ENCODE peak calls at places on chromosomes 7 and 10, in four cellular contexts. One of them, this sample, is unnamed.

GRCh38 chr7:102834999-102835398 is 77.8 kb upstream of the LRRC17 start:
- DNase-seq in tibial nerve: no peak
- DNase-seq in heart right ventricle: no peak
- DNase-seq in pancreas: no peak
- DNase-seq in this sample: peak; percentile 66

GRCh38 chr10:116073025-116073424 is 200.0 kb downstream of the GFRA1 start:
- DNase-seq in tibial nerve: no peak
- DNase-seq in heart right ventricle: no peak
- DNase-seq in pancreas: no peak
- DNase-seq in this sample: no peak

GRCh38 chr10:94006591-94007550 is 13.1 kb downstream of the PLCE1 start:
- DNase-seq in tibial nerve: no peak
- DNase-seq in heart right ventricle: no peak
- DNase-seq in pancreas: no peak
- DNase-seq in this sample: peak; percentile 81

GRCh38 chr7:48575516-48575915 is 348.8 kb upstream of the CDC14C start:
- DNase-seq in tibial nerve: no peak
- DNase-seq in heart right ventricle: no peak
- DNase-seq in pancreas: no peak
- DNase-seq in this sample: no peak

GRCh38 chr7:21028186-21028989 is 241.7 kb upstream of the SP8 start:
- DNase-seq in tibial nerve: no peak
- DNase-seq in heart right ventricle: no peak
- DNase-seq in pancreas: no peak
- DNase-seq in this sample: peak; percentile 3

GRCh38 chr7:83161851-83162401 is 758 bp downstream of the PCLO start:
- DNase-seq in tibial nerve: no peak
- DNase-seq in heart right ventricle: no peak
- DNase-seq in pancreas: no peak
- DNase-seq in this sample: no peak

GRCh38 chr7:96727534-96728088 is 18.0 kb upstream of the SEM1 start:
- DNase-seq in tibial nerve: no peak
- DNase-seq in heart right ventricle: no peak
- DNase-seq in pancreas: no peak
- DNase-seq in this sample: no peak

GRCh38 chr7:129898502-129899160 is 54.1 kb downstream of the UBE2H start:
- DNase-seq in tibial nerve: no peak
- DNase-seq in heart right ventricle: no peak
- DNase-seq in pancreas: no peak
- DNase-seq in this sample: no peak

GRCh38 chr7:80830000-80830399 is 88.9 kb downstream of the SEMA3C start:
- DNase-seq in tibial nerve: no peak
- DNase-seq in heart right ventricle: no peak
- DNase-seq in pancreas: no peak
- DNase-seq in this sample: no peak

GRCh38 chr7:137001041-137001440 is 132.6 kb downstream of the CHRM2 start:
- DNase-seq in tibial nerve: no peak
- DNase-seq in heart right ventricle: no peak
- DNase-seq in pancreas: no peak
- DNase-seq in this sample: peak; percentile 56

GRCh38 chr10:26534384-26534783 is 96.2 kb downstream of the APBB1IP start:
- DNase-seq in tibial nerve: no peak
- DNase-seq in heart right ventricle: no peak
- DNase-seq in pancreas: no peak
- DNase-seq in this sample: no peak

GRCh38 chr10:15238553-15239335 is 70.3 kb upstream of the NMT2 start:
- DNase-seq in tibial nerve: no peak
- DNase-seq in heart right ventricle: no peak
- DNase-seq in pancreas: no peak
- DNase-seq in this sample: peak; percentile 11

GRCh38 chr7:48360574-48360973 is 189.3 kb downstream of the ABCA13 start:
- DNase-seq in tibial nerve: no peak
- DNase-seq in heart right ventricle: no peak
- DNase-seq in pancreas: no peak
- DNase-seq in this sample: no peak

GRCh38 chr7:113118074-113118959 is at the start of gene SMIM30:
- DNase-seq in tibial nerve: peak; percentile 88
- DNase-seq in heart right ventricle: peak; percentile 95
- DNase-seq in pancreas: peak; percentile 96
- DNase-seq in this sample: peak; percentile 96

GRCh38 chr7:99380032-99380822 is 5.7 kb downstream of the ARPC1B start:
- DNase-seq in tibial nerve: no peak
- DNase-seq in heart right ventricle: peak; percentile 59
- DNase-seq in pancreas: no peak
- DNase-seq in this sample: peak; percentile 40

GRCh38 chr10:115706482-115707076 is 566.4 kb downstream of the GFRA1 start:
- DNase-seq in tibial nerve: no peak
- DNase-seq in heart right ventricle: no peak
- DNase-seq in pancreas: no peak
- DNase-seq in this sample: peak; percentile 76

GRCh38 chr7:5572439-5572838 is 148.8 kb upstream of the TNRC18 start:
- DNase-seq in tibial nerve: no peak
- DNase-seq in heart right ventricle: no peak
- DNase-seq in pancreas: no peak
- DNase-seq in this sample: no peak

GRCh38 chr10:42954776-42955492 is 121.9 kb upstream of the RET start:
- DNase-seq in tibial nerve: no peak
- DNase-seq in heart right ventricle: no peak
- DNase-seq in pancreas: no peak
- DNase-seq in this sample: no peak

GRCh38 chr7:121139427-121139826 is 150.9 kb downstream of the CPED1 start:
- DNase-seq in tibial nerve: no peak
- DNase-seq in heart right ventricle: no peak
- DNase-seq in pancreas: no peak
- DNase-seq in this sample: peak; percentile 12

GRCh38 chr10:47101807-47102206 is 190.6 kb downstream of the PTPN20 start:
- DNase-seq in tibial nerve: no peak
- DNase-seq in heart right ventricle: no peak
- DNase-seq in pancreas: no peak
- DNase-seq in this sample: no peak

GRCh38 chr7:40793132-40793531 is 658.3 kb downstream of the SUGCT start:
- DNase-seq in tibial nerve: no peak
- DNase-seq in heart right ventricle: no peak
- DNase-seq in pancreas: no peak
- DNase-seq in this sample: peak; percentile 33

GRCh38 chr10:13707156-13707881 is 120.6 kb downstream of the PRPF18 start:
- DNase-seq in tibial nerve: peak; percentile 66
- DNase-seq in heart right ventricle: peak; percentile 94
- DNase-seq in pancreas: peak; percentile 81
- DNase-seq in this sample: peak; percentile 51

GRCh38 chr10:129096340-129096984 is 370.6 kb upstream of the MGMT start:
- DNase-seq in tibial nerve: no peak
- DNase-seq in heart right ventricle: peak; percentile 21
- DNase-seq in pancreas: no peak
- DNase-seq in this sample: peak; percentile 11

GRCh38 chr7:73519867-73520672 is 2.0 kb downstream of the BAZ1B start:
- DNase-seq in tibial nerve: no peak
- DNase-seq in heart right ventricle: no peak
- DNase-seq in pancreas: peak; percentile 24
- DNase-seq in this sample: peak; percentile 27

GRCh38 chr7:11212080-11212711 is 238.5 kb downstream of the PHF14 start:
- DNase-seq in tibial nerve: no peak
- DNase-seq in heart right ventricle: peak; percentile 49
- DNase-seq in pancreas: no peak
- DNase-seq in this sample: peak; percentile 89

GRCh38 chr10:14611971-14612693 is 162.6 kb downstream of the FAM107B start:
- DNase-seq in tibial nerve: no peak
- DNase-seq in heart right ventricle: no peak
- DNase-seq in pancreas: no peak
- DNase-seq in this sample: no peak

GRCh38 chr10:25682203-25682950 is 251.7 kb upstream of the MYO3A start:
- DNase-seq in tibial nerve: no peak
- DNase-seq in heart right ventricle: peak; percentile 52
- DNase-seq in pancreas: no peak
- DNase-seq in this sample: no peak

GRCh38 chr10:100008142-100008522 is 1.6 kb downstream of the DNMBP start:
- DNase-seq in tibial nerve: no peak
- DNase-seq in heart right ventricle: no peak
- DNase-seq in pancreas: no peak
- DNase-seq in this sample: peak; percentile 75

GRCh38 chr7:69276011-69276729 is 322.1 kb upstream of the AUTS2 start:
- DNase-seq in tibial nerve: no peak
- DNase-seq in heart right ventricle: no peak
- DNase-seq in pancreas: no peak
- DNase-seq in this sample: no peak

GRCh38 chr7:147535619-147536200 is 1054.9 kb upstream of the C7orf33 start:
- DNase-seq in tibial nerve: no peak
- DNase-seq in heart right ventricle: no peak
- DNase-seq in pancreas: no peak
- DNase-seq in this sample: peak; percentile 51

GRCh38 chr7:143396625-143397556 is 11.8 kb downstream of the EPHA1 start:
- DNase-seq in tibial nerve: no peak
- DNase-seq in heart right ventricle: no peak
- DNase-seq in pancreas: peak; percentile 57
- DNase-seq in this sample: no peak

GRCh38 chr7:97024209-97025129 is at the start of gene DLX5:
- DNase-seq in tibial nerve: no peak
- DNase-seq in heart right ventricle: peak; percentile 17
- DNase-seq in pancreas: peak; percentile 71
- DNase-seq in this sample: peak; percentile 86

GRCh38 chr7:116395125-116395791 is 104.3 kb upstream of the CAV2 start:
- DNase-seq in tibial nerve: no peak
- DNase-seq in heart right ventricle: no peak
- DNase-seq in pancreas: no peak
- DNase-seq in this sample: peak; percentile 86

GRCh38 chr7:1045727-1046063 is 1.3 kb downstream of the GPR146 start:
- DNase-seq in tibial nerve: no peak
- DNase-seq in heart right ventricle: no peak
- DNase-seq in pancreas: peak; percentile 24
- DNase-seq in this sample: no peak
- H3K4me1 ChIP-seq in tibial nerve: peaks cover 87% of the 10 kb centered on the region
- H3K4me1 ChIP-seq in heart right ventricle: peaks cover 91% of the 10 kb centered on the region
- H3K4me1 ChIP-seq in pancreas: peaks cover 41% of the 10 kb centered on the region
- H3K4me1 ChIP-seq in this sample: peaks cover 34% of the 10 kb centered on the region

GRCh38 chr10:29314726-29315125 is 25.9 kb downstream of the LYZL1 start:
- DNase-seq in tibial nerve: no peak
- DNase-seq in heart right ventricle: no peak
- DNase-seq in pancreas: no peak
- DNase-seq in this sample: no peak
- H3K4me1 ChIP-seq in tibial nerve: peaks cover 30% of the 10 kb centered on the region
- H3K4me1 ChIP-seq in heart right ventricle: peaks cover 21% of the 10 kb centered on the region
- H3K4me1 ChIP-seq in pancreas: no peaks in the 10 kb centered on the region
- H3K4me1 ChIP-seq in this sample: peaks cover 7% of the 10 kb centered on the region

GRCh38 chr10:71635251-71635866 is 84.2 kb downstream of the C10orf105 start:
- DNase-seq in tibial nerve: no peak
- DNase-seq in heart right ventricle: no peak
- DNase-seq in pancreas: no peak
- DNase-seq in this sample: no peak

GRCh38 chr10:71632896-71633600 is 86.5 kb downstream of the C10orf105 start:
- DNase-seq in tibial nerve: no peak
- DNase-seq in heart right ventricle: no peak
- DNase-seq in pancreas: no peak
- DNase-seq in this sample: no peak

GRCh38 chr10:71632200-71632820 is 87.3 kb downstream of the C10orf105 start:
- DNase-seq in tibial nerve: no peak
- DNase-seq in heart right ventricle: no peak
- DNase-seq in pancreas: no peak
- DNase-seq in this sample: no peak

GRCh38 chr10:71634531-71635164 is 84.9 kb downstream of the C10orf105 start:
- DNase-seq in tibial nerve: no peak
- DNase-seq in heart right ventricle: peak; percentile 30
- DNase-seq in pancreas: no peak
- DNase-seq in this sample: no peak

GRCh38 chr10:71633935-71634334 is 85.6 kb downstream of the C10orf105 start:
- DNase-seq in tibial nerve: no peak
- DNase-seq in heart right ventricle: no peak
- DNase-seq in pancreas: no peak
- DNase-seq in this sample: no peak
- H3K4me1 ChIP-seq in tibial nerve: peaks cover 15% of the 10 kb centered on the region
- H3K4me1 ChIP-seq in heart right ventricle: peaks cover 16% of the 10 kb centered on the region
- H3K4me1 ChIP-seq in pancreas: peaks cover under 1% of the 10 kb centered on the region
- H3K4me1 ChIP-seq in this sample: peaks cover 10% of the 10 kb centered on the region

GRCh38 chr10:2886662-2887061 is 180.7 kb upstream of the PFKP start:
- DNase-seq in tibial nerve: no peak
- DNase-seq in heart right ventricle: no peak
- DNase-seq in pancreas: no peak
- DNase-seq in this sample: no peak
- H3K4me1 ChIP-seq in tibial nerve: no peaks in the 10 kb centered on the region
- H3K4me1 ChIP-seq in heart right ventricle: no peaks in the 10 kb centered on the region
- H3K4me1 ChIP-seq in pancreas: no peaks in the 10 kb centered on the region
- H3K4me1 ChIP-seq in this sample: peaks cover 9% of the 10 kb centered on the region

GRCh38 chr10:65270969-65271368 is 1654.9 kb upstream of the LRRTM3 start:
- DNase-seq in tibial nerve: no peak
- DNase-seq in heart right ventricle: no peak
- DNase-seq in pancreas: no peak
- DNase-seq in this sample: no peak

DNA sequence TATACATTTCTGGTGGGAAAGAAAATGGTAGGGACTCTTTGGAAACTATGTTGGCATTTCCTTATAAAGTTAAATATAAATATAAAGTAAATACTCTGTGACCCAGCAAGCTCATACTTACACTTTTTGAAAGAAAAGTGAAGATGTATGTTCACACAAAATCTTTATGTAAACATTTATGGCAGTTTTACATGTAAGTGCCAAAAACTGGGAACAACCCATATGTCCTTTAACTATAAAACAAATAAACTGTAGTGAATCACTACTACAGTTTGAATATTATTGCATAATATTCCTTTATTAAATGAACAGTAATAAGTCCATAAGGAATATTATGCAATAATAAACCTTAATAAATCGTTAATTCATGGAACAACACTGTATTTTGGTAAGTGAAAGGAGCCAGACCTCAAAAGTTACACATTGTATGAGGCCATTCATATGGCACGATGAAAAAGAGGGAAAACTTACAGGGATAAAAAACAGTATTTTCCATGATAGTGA is 1660.3 kb upstream of the LRRTM3 start:
- DNase-seq in tibial nerve: no peak
- DNase-seq in heart right ventricle: no peak
- DNase-seq in pancreas: no peak
- DNase-seq in this sample: no peak
- H3K4me1 ChIP-seq in tibial nerve: no peaks in the 10 kb centered on the region
- H3K4me1 ChIP-seq in heart right ventricle: no peaks in the 10 kb centered on the region
- H3K4me1 ChIP-seq in pancreas: no peaks in the 10 kb centered on the region
- H3K4me1 ChIP-seq in this sample: no peaks in the 10 kb centered on the region

GRCh38 chr7:158816271-158816670 is 13.0 kb downstream of the ESYT2 start:
- DNase-seq in tibial nerve: no peak
- DNase-seq in heart right ventricle: no peak
- DNase-seq in pancreas: no peak
- DNase-seq in this sample: peak; percentile 47
- H3K4me1 ChIP-seq in tibial nerve: peaks cover 83% of the 10 kb centered on the region
- H3K4me1 ChIP-seq in heart right ventricle: peaks cover 92% of the 10 kb centered on the region
- H3K4me1 ChIP-seq in pancreas: peaks cover 20% of the 10 kb centered on the region
- H3K4me1 ChIP-seq in this sample: peaks cover 82% of the 10 kb centered on the region

GRCh38 chr7:55072251-55072650 is 53.4 kb downstream of the EGFR start:
- DNase-seq in tibial nerve: no peak
- DNase-seq in heart right ventricle: no peak
- DNase-seq in pancreas: no peak
- DNase-seq in this sample: no peak

GRCh38 chr7:55070271-55070743 is 51.5 kb downstream of the EGFR start:
- DNase-seq in tibial nerve: no peak
- DNase-seq in heart right ventricle: no peak
- DNase-seq in pancreas: no peak
- DNase-seq in this sample: no peak

GRCh38 chr7:55071411-55072188 is 52.8 kb downstream of the EGFR start:
- DNase-seq in tibial nerve: no peak
- DNase-seq in heart right ventricle: no peak
- DNase-seq in pancreas: no peak
- DNase-seq in this sample: peak; percentile 58

GRCh38 chr7:55069271-55069792 is 50.5 kb downstream of the EGFR start:
- DNase-seq in tibial nerve: no peak
- DNase-seq in heart right ventricle: no peak
- DNase-seq in pancreas: no peak
- DNase-seq in this sample: no peak

GRCh38 chr7:55070839-55071238 is 52.0 kb downstream of the EGFR start:
- DNase-seq in tibial nerve: no peak
- DNase-seq in heart right ventricle: no peak
- DNase-seq in pancreas: no peak
- DNase-seq in this sample: no peak
- H3K4me1 ChIP-seq in tibial nerve: peaks cover 74% of the 10 kb centered on the region
- H3K4me1 ChIP-seq in heart right ventricle: peaks cover 56% of the 10 kb centered on the region
- H3K4me1 ChIP-seq in pancreas: peaks cover 3% of the 10 kb centered on the region
- H3K4me1 ChIP-seq in this sample: peaks cover 82% of the 10 kb centered on the region

This sample was measured in adipocyte.